ENCODE peak calls at places on chromosomes 5 and 9, in seven cellular contexts. Q is CD8-positive, alpha-beta T cell; U is fibroblast of gingiva; I is NCI-H82; F is RWPE1; O is LoVo; X is neural crest cell. K is an unnamed sample.

GRCh38 chr5:119322312-119322947 is 33.4 kb upstream of the TNFAIP8 start:
- DNase-seq in X (no peak), Q (no peak), O (peak), U (no peak), I (no peak), F (peak), K (no peak)

GRCh38 chr5:128491291-128491690 is 46.8 kb downstream of the FBN2 start:
- DNase-seq in U (peak), Q (no peak), F (no peak), I (peak), O (no peak), X (no peak), K (no peak)

GRCh38 chr9:81656004-81656403 is 33.3 kb downstream of the TLE1 start:
- DNase-seq in I (no peak), X (no peak), F (no peak), Q (no peak), O (no peak), U (no peak), K (no peak)

GRCh38 chr5:95728494-95729114 is 2.5 kb upstream of the RHOBTB3 start:
- DNase-seq in I (no peak), O (no peak), X (no peak), U (no peak), F (no peak), Q (no peak), K (no peak)

GRCh38 chr5:175773534-175774070 is 97.8 kb upstream of the CPLX2 start:
- DNase-seq in U (no peak), O (no peak), F (no peak), X (no peak), Q (no peak), I (no peak), K (no peak)

GRCh38 chr5:124457901-124458300 is 288.5 kb downstream of the ZNF608 start:
- DNase-seq in Q (no peak), O (no peak), U (no peak), F (no peak), I (no peak), X (no peak), K (no peak)

GRCh38 chr5:132506094-132506692 is 15.6 kb upstream of the IRF1 start:
- DNase-seq in U (peak), O (peak), I (peak), X (no peak), F (peak), Q (no peak), K (no peak)

GRCh38 chr9:78994476-78994875 is 577.3 kb upstream of the TLE4 start:
- DNase-seq in Q (no peak), F (no peak), U (no peak), O (no peak), I (no peak), X (no peak), K (no peak)

GRCh38 chr5:154786414-154786813 is 31.2 kb downstream of the LARP1 start:
- DNase-seq in X (no peak), U (peak), I (no peak), Q (no peak), O (no peak), F (no peak), K (no peak)

GRCh38 chr9:27154923-27155322 is 45.9 kb downstream of the TEK start:
- DNase-seq in I (no peak), U (peak), O (peak), Q (no peak), X (no peak), F (peak), K (no peak)

GRCh38 chr9:134800791-134801339 is 79.7 kb upstream of the FCN2 start:
- DNase-seq in U (no peak), F (no peak), I (peak), Q (no peak), O (no peak), X (no peak), K (no peak)

GRCh38 chr9:76818271-76818670 is 54.0 kb downstream of the PCA3 start:
- DNase-seq in X (no peak), O (peak), I (no peak), Q (no peak), U (peak), F (peak), K (no peak)

GRCh38 chr5:133371371-133372155 is 240.8 kb downstream of the FSTL4 start:
- DNase-seq in X (no peak), F (no peak), O (peak), U (no peak), Q (no peak), I (no peak), K (no peak)

GRCh38 chr5:53453898-53454837 is 26.3 kb upstream of the FST start:
- DNase-seq in U (no peak), F (no peak), I (peak), X (no peak), Q (no peak), O (no peak), K (no peak)